ENCODE peak calls at places on chromosomes 11 and 22, in four cellular contexts. U, D, B and P are unnamed samples.
A peak's percentile ranks its signal among the peaks of the same experiment; 100 is the strongest.

GRCh38 chr22:29799217-29799680 is 32.1 kb downstream of the UQCR10 start:
- DNase-seq in U (peak; percentile 95), B (peak; percentile 94), D (no peak), P (peak; percentile 76)

GRCh38 chr11:75346912-75347647 is 4.4 kb downstream of the ARRB1 start:
- DNase-seq in U (peak; percentile 91), D (no peak), B (peak; percentile 49), P (no peak)

GRCh38 chr22:40332319-40332781 is 13.9 kb upstream of the ADSL start:
- DNase-seq in B (peak; percentile 81), D (no peak), U (no peak), P (peak; percentile 49)

GRCh38 chr11:102914238-102915043 is 39.7 kb upstream of the MMP12 start:
- DNase-seq in B (peak; percentile 56), D (peak; percentile 68), U (no peak), P (no peak)

GRCh38 chr11:127050141-127050632 is 49.6 kb upstream of the KIRREL3 start:
- DNase-seq in D (no peak), B (no peak), U (no peak), P (no peak)

GRCh38 chr11:12195773-12196172 is 85.4 kb downstream of the MICAL2 start:
- DNase-seq in U (no peak), D (no peak), B (no peak), P (no peak)

GRCh38 chr11:7251487-7251835 is 243 bp upstream of the SYT9 start:
- DNase-seq in U (peak; percentile 72), B (no peak), D (no peak), P (no peak)

GRCh38 chr22:49975543-49976389 is 15.2 kb downstream of the PIM3 start:
- DNase-seq in D (no peak), U (peak; percentile 78), B (no peak), P (no peak)

GRCh38 chr22:46433318-46433717 is 97.8 kb downstream of the TRMU start:
- DNase-seq in D (no peak), U (no peak), B (no peak), P (no peak)

GRCh38 chr11:94132152-94132558 is 3.5 kb downstream of the PANX1 start:
- DNase-seq in D (no peak), B (peak; percentile 94), U (no peak), P (peak; percentile 78)

GRCh38 chr11:7430496-7430895 is 54.8 kb upstream of the OLFML1 start:
- DNase-seq in U (no peak), B (no peak), D (no peak), P (no peak)

GRCh38 chr11:25052844-25053243 is 556.0 kb downstream of the LUZP2 start:
- DNase-seq in B (no peak), U (no peak), D (no peak), P (no peak)

GRCh38 chr11:72684236-72684912 is 10.2 kb upstream of the PDE2A start:
- DNase-seq in B (peak; percentile 57), U (peak; percentile 84), D (peak; percentile 76), P (no peak)

GRCh38 chr11:99351620-99352019 is 330.9 kb downstream of the CNTN5 start:
- DNase-seq in U (no peak), B (peak; percentile 1), D (no peak), P (no peak)

GRCh38 chr11:131571571-131571970 is 201.2 kb downstream of the NTM start:
- DNase-seq in D (no peak), U (no peak), B (no peak), P (no peak)

GRCh38 chr22:27416553-27417427 is 384.8 kb downstream of the MN1 start:
- DNase-seq in U (no peak), B (peak; percentile 88), D (peak; percentile 10), P (peak; percentile 73)

GRCh38 chr11:77431813-77432212 is 42.1 kb downstream of the PAK1 start:
- DNase-seq in B (no peak), D (no peak), U (no peak), P (no peak)

GRCh38 chr11:12017243-12017678 is 8.8 kb upstream of the DKK3 start:
- DNase-seq in B (peak; percentile 85), U (no peak), D (no peak), P (peak; percentile 65)

GRCh38 chr11:63553759-63554158 is 9.4 kb downstream of the PLAAT2 start:
- DNase-seq in B (no peak), D (no peak), U (no peak), P (no peak)

GRCh38 chr22:36916034-36916433 is 2.6 kb downstream of the CSF2RB start:
- DNase-seq in B (no peak), D (no peak), U (no peak), P (no peak)

GRCh38 chr11:1157645-1158591 is at the start of gene MUC5AC:
- DNase-seq in D (no peak), U (peak; percentile 62), B (no peak), P (no peak)

GRCh38 chr11:123086315-123086714 is 24.4 kb upstream of the HSPA8 start:
- DNase-seq in D (peak; percentile 42), U (no peak), B (no peak), P (no peak)

GRCh38 chr11:13962562-13963168 is at the start of gene SPON1:
- DNase-seq in U (peak; percentile 89), D (peak; percentile 81), B (peak; percentile 15), P (no peak)

GRCh38 chr11:127485541-127485940 is 485.0 kb upstream of the KIRREL3 start:
- DNase-seq in D (no peak), U (no peak), B (no peak), P (no peak)

GRCh38 chr11:75342966-75343870 is 8.2 kb downstream of the ARRB1 start:
- DNase-seq in U (peak; percentile 31), B (peak; percentile 65), D (no peak), P (no peak)

GRCh38 chr11:114036958-114037357 is 22.6 kb upstream of the ZBTB16 start:
- DNase-seq in B (no peak), U (no peak), D (no peak), P (no peak)

GRCh38 chr11:112697371-112697770 is 263.8 kb upstream of the NCAM1 start:
- DNase-seq in U (no peak), D (peak; percentile 1), B (no peak), P (no peak)

GRCh38 chr11:129933866-129934265 is 38.5 kb upstream of the NFRKB start:
- DNase-seq in B (no peak), U (no peak), D (no peak), P (no peak)

GRCh38 chr11:62902932-62903331 is 18.2 kb downstream of the CHRM1 start:
- DNase-seq in B (peak; percentile 69), D (no peak), U (no peak), P (no peak)

GRCh38 chr22:43157874-43158546 is 6.7 kb downstream of the TSPO start:
- DNase-seq in D (no peak), U (peak; percentile 61), B (no peak), P (no peak)

DNA sequence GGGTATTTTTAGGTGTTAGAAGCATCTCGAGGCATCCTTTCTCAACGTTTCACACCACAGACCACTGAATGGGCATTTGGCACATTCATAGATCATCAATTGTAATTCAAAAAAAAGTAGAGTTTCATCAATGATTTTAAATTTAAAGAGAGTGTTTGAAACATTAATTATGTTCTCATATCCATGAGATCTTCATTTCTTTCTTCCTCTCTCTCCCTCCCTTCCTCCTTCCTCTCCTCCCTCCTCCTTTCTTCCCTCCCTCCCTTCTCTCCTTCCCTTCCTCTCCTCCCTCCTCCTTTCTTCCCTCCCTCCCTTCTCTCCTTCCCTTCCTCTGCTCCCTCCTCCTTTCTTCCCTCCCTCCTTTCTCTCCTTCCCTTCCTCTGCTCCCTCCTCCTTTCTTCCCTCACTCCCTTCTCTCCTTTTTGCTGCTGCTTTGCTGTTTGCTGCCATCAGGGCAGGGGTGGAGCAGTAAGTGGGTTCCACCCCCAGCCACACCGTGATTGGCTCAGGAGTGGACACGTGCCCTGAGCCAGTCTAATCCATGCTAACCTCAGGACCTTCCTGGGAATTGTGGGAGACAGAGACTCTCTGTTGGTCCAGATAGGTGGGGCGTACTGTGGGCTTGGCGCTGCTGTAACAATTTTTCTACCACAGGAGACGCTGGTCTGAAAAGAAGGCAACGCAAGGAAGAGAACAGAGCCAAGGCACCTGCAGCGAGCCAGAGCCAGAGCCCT is 33.8 kb upstream of the APOBEC3A start:
- DNase-seq in D (peak; percentile 28), B (peak; percentile 85), U (peak; percentile 92), P (peak; percentile 13)
- H3K4me3 ChIP-seq in D (no peak overlapping the region), B (peak overlapping the region; percentile 34), U (peak overlapping the region; percentile 22), P (peak overlapping the region; percentile 23)

GRCh38 chr22:35914665-35915476 is 113.8 kb downstream of the RBFOX2 start:
- DNase-seq in U (no peak), D (peak; percentile 92), B (peak; percentile 91), P (peak; percentile 74)
- H3K4me3 ChIP-seq in U (peak overlapping the region; percentile 90), D (peak overlapping the region; percentile 41), B (peak overlapping the region; percentile 36), P (peak overlapping the region; percentile 45)

GRCh38 chr11:124865902-124866851 is 945 bp downstream of the ROBO3 start:
- DNase-seq in B (peak; percentile 15), D (peak; percentile 70), U (peak; percentile 75), P (no peak)
- H3K4me3 ChIP-seq in B (peak overlapping the region; percentile 20), D (peak overlapping the region; percentile 27), U (no peak overlapping the region), P (peak overlapping the region; percentile 36)

GRCh38 chr22:44919691-44920090 is 90.1 kb downstream of the PHF21B start:
- DNase-seq in U (peak; percentile 38), B (no peak), D (no peak), P (no peak)
- H3K4me3 ChIP-seq in U (no peak overlapping the region), B (no peak overlapping the region), D (no peak overlapping the region), P (no peak overlapping the region)

GRCh38 chr11:91932151-91932821 is 292.3 kb upstream of the FAT3 start:
- DNase-seq in B (no peak), U (peak; percentile 59), D (no peak), P (peak; percentile 14)
- H3K4me3 ChIP-seq in B (no peak overlapping the region), U (no peak overlapping the region), D (no peak overlapping the region), P (no peak overlapping the region)

GRCh38 chr11:17770048-17770652 is 35.6 kb downstream of the KCNC1 start:
- DNase-seq in B (no peak), U (peak; percentile 63), D (peak; percentile 6), P (no peak)
- H3K4me3 ChIP-seq in B (no peak overlapping the region), U (no peak overlapping the region), D (no peak overlapping the region), P (no peak overlapping the region)

DNA sequence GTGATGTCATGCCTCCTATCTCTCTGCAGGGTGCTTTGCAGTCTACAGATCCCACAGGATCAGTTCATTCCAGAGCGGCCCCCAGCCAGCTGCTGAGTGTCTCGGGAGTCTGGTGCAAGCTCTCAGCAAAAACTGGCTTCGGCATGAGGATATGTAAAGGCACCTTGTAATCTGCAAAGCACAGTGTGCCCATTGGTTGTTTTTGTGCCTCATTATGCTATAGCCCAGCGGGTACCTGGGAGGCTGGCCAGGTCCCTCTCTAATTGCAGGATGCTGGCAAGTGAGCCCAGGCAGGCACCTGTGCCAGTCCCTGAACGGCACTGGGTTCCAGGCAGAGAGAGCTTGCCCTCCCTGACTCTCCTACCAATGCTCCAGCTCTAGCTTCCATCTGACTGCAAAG is 128.7 kb downstream of the DSCAML1 start:
- DNase-seq in U (no peak), B (no peak), D (no peak), P (no peak)
- H3K4me3 ChIP-seq in U (no peak overlapping the region), B (no peak overlapping the region), D (no peak overlapping the region), P (no peak overlapping the region)

GRCh38 chr11:32895471-32895870 is 2.9 kb downstream of the QSER1 start:
- DNase-seq in D (no peak), B (no peak), U (no peak), P (no peak)
- H3K4me3 ChIP-seq in D (peak overlapping the region; percentile 68), B (no peak overlapping the region), U (no peak overlapping the region), P (no peak overlapping the region)